ENCODE peak calls at places on chromosomes 13 and 19, in six cellular contexts. E is endodermal cell, G is PC-3, S is spleen, I is astrocyte, B is fibroblast of lung. L is an unnamed sample.

GRCh38 chr19:4388171-4389063 is 11.9 kb downstream of the SH3GL1 start:
- DNase-seq in E (no peak), G (peak; percentile 52), S (no peak), I (no peak), B (no peak), L (no peak)

GRCh38 chr19:19305066-19305465 is 15.2 kb downstream of the SUGP1 start:
- DNase-seq in E (no peak), G (no peak), S (no peak), I (no peak), B (no peak), L (no peak)

GRCh38 chr13:32205426-32206096 is 109.6 kb downstream of the ZAR1L start:
- DNase-seq in E (no peak), G (no peak), S (no peak), I (no peak), B (no peak), L (no peak)

GRCh38 chr13:93525087-93525486 is 298.5 kb downstream of the GPC6 start:
- DNase-seq in E (no peak), G (no peak), S (no peak), I (no peak), B (no peak), L (no peak)

GRCh38 chr19:46555684-46556083 is 45.4 kb upstream of the CALM3 start:
- DNase-seq in E (no peak), G (no peak), S (no peak), I (no peak), B (no peak), L (no peak)

GRCh38 chr13:24997367-24997967 is 98.5 kb upstream of the PABPC3 start:
- DNase-seq in E (no peak), G (peak; percentile 64), S (no peak), I (no peak), B (peak; percentile 14), L (peak; percentile 44)

GRCh38 chr19:33828266-33829075 is 31.8 kb downstream of the KCTD15 start:
- DNase-seq in E (peak; percentile 34), G (no peak), S (peak; percentile 30), I (no peak), B (no peak), L (no peak)

GRCh38 chr13:32164622-32165268 is 133.2 kb downstream of the FRY start:
- DNase-seq in E (peak; percentile 81), G (peak; percentile 79), S (no peak), I (peak; percentile 48), B (peak; percentile 68), L (peak; percentile 73)

GRCh38 chr13:34993470-34993869 is 51.4 kb downstream of the NBEA start:
- DNase-seq in E (no peak), G (peak; percentile 61), S (no peak), I (peak; percentile 39), B (peak; percentile 49), L (peak; percentile 15)

GRCh38 chr19:45607071-45608029 is 5.3 kb upstream of the GPR4 start:
- DNase-seq in E (peak; percentile 97), G (peak; percentile 76), S (peak; percentile 84), I (peak; percentile 23), B (peak; percentile 44), L (peak; percentile 59)

GRCh38 chr19:10928563-10929401 is at the start of the genes TIMM29 and YIPF2:
- DNase-seq in E (peak; percentile 99), G (peak; percentile 100), S (peak; percentile 96), I (peak; percentile 90), B (peak; percentile 95), L (peak; percentile 97)
- TF ChIP-seq CTCF in E (no peak), G (no peak), S (no peak), I (no peak), B (no peak), L (no peak)

GRCh38 chr19:7731218-7731595 is 703 bp downstream of the CLEC4G start:
- DNase-seq in E (no peak), G (no peak), S (peak; percentile 67), I (no peak), B (no peak), L (no peak)

GRCh38 chr19:7731615-7732014 is 295 bp downstream of the CLEC4G start:
- DNase-seq in E (no peak), G (no peak), S (no peak), I (no peak), B (no peak), L (no peak)

GRCh38 chr19:7729831-7730285 is 2.1 kb downstream of the CLEC4G start:
- DNase-seq in E (peak; percentile 67), G (no peak), S (peak; percentile 79), I (no peak), B (no peak), L (no peak)

GRCh38 chr19:7730286-7731217 is 1.4 kb downstream of the CLEC4G start:
- DNase-seq in E (peak; percentile 60), G (no peak), S (no peak), I (no peak), B (no peak), L (no peak)

GRCh38 chr19:7729211-7729610 is 2.7 kb downstream of the CLEC4G start:
- DNase-seq in E (peak; percentile 62), G (no peak), S (no peak), I (no peak), B (no peak), L (no peak)
- H3K27me3 ChIP-seq in E (peaks cover 79% of the 10 kb centered on the region), G (peaks cover 62% of the 10 kb centered on the region), S (peaks cover 27% of the 10 kb centered on the region), I (peaks cover 16% of the 10 kb centered on the region), B (peaks cover 3% of the 10 kb centered on the region), L (peaks cover 32% of the 10 kb centered on the region)

GRCh38 chr19:17794412-17794730 is 567 bp upstream of the B3GNT3 start:
- DNase-seq in E (no peak), G (no peak), S (no peak), I (no peak), B (no peak), L (no peak)
- H3K4me3 ChIP-seq in E (no peak overlapping the region), G (peak overlapping the region; percentile 84), S (no peak overlapping the region), I (no peak overlapping the region), B (no peak overlapping the region), L (no peak overlapping the region)

DNA sequence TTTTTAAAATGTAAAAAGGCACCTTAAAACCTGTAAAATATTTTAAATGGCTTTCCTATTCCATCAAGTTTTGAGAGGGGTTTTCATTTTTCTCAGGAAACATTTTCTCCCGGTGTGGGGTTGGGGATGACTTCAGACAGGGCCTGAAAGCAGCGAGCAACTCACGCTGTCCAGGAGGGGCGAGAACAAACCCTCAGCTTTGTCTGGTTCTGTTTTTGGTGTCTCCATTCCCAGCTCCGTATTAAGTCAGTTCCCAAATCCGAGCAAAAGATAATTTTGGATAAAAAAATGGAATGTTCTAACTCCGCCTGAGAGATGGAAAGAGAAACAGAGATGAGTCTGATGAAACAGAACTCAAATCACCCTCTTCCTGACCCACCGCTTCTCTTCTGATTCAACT is 38.5 kb downstream of the RFX2 start:
- DNase-seq in E (no peak), G (no peak), S (no peak), I (no peak), B (no peak), L (no peak)
- TF ChIP-seq CTCF in E (no peak), G (no peak), S (no peak), I (no peak), B (no peak), L (no peak)

L was measured in brain microvascular endothelial cell.